ENCODE peak calls at places on chromosomes 12 and 14, in five cellular contexts. One of them, this sample, is unnamed.

GRCh38 chr12:25256826-25257225 is 6.1 kb upstream of the KRAS start:
- ATAC-seq in GM12878: no peak
- ATAC-seq in upper lobe of left lung: peak
- ATAC-seq in HepG2: no peak
- ATAC-seq in K562: no peak
- ATAC-seq in this sample: no peak

GRCh38 chr12:13404631-13405473 is 208.3 kb downstream of the EMP1 start:
- ATAC-seq in HepG2: peak
- ATAC-seq in GM12878: no peak
- ATAC-seq in K562: no peak
- ATAC-seq in upper lobe of left lung: no peak
- ATAC-seq in this sample: no peak

GRCh38 chr12:68119250-68119649 is 40.3 kb downstream of the IFNG start:
- ATAC-seq in GM12878: peak
- ATAC-seq in upper lobe of left lung: no peak
- ATAC-seq in K562: no peak
- ATAC-seq in HepG2: no peak
- ATAC-seq in this sample: no peak

GRCh38 chr12:68972570-68972969 is 39.6 kb upstream of the CPM start:
- ATAC-seq in upper lobe of left lung: no peak
- ATAC-seq in GM12878: no peak
- ATAC-seq in K562: no peak
- ATAC-seq in HepG2: peak
- ATAC-seq in this sample: no peak

GRCh38 chr12:116381744-116382455 is 104.4 kb upstream of the MED13L start:
- ATAC-seq in K562: no peak
- ATAC-seq in upper lobe of left lung: no peak
- ATAC-seq in HepG2: no peak
- ATAC-seq in GM12878: no peak
- ATAC-seq in this sample: no peak

GRCh38 chr12:50212071-50212467 is 44.9 kb upstream of the CERS5 start:
- ATAC-seq in HepG2: no peak
- ATAC-seq in upper lobe of left lung: no peak
- ATAC-seq in K562: no peak
- ATAC-seq in GM12878: no peak
- ATAC-seq in this sample: no peak

GRCh38 chr12:49796606-49797451 is 31.4 kb downstream of the NCKAP5L start:
- ATAC-seq in HepG2: no peak
- ATAC-seq in GM12878: no peak
- ATAC-seq in K562: no peak
- ATAC-seq in upper lobe of left lung: no peak
- ATAC-seq in this sample: no peak

GRCh38 chr12:94925206-94925605 is 78.3 kb downstream of the NDUFA12 start:
- ATAC-seq in K562: no peak
- ATAC-seq in GM12878: no peak
- ATAC-seq in upper lobe of left lung: no peak
- ATAC-seq in HepG2: no peak
- ATAC-seq in this sample: no peak

GRCh38 chr14:68011629-68012028 is 192.1 kb downstream of the RAD51B start:
- ATAC-seq in GM12878: no peak
- ATAC-seq in HepG2: no peak
- ATAC-seq in upper lobe of left lung: no peak
- ATAC-seq in K562: no peak
- ATAC-seq in this sample: no peak
- TF ChIP-seq EP300 in GM12878: no peak
- TF ChIP-seq EP300 in HepG2: no peak
- TF ChIP-seq EP300 in upper lobe of left lung: no peak
- TF ChIP-seq EP300 in K562: no peak
- TF ChIP-seq EP300 in this sample: no peak

GRCh38 chr14:103703433-103704385 is 11.5 kb downstream of the XRCC3 start:
- ATAC-seq in K562: no peak
- ATAC-seq in GM12878: no peak
- ATAC-seq in upper lobe of left lung: no peak
- ATAC-seq in HepG2: no peak
- ATAC-seq in this sample: no peak
- TF ChIP-seq POLR2AphosphoS5 in K562: no peak
- TF ChIP-seq POLR2AphosphoS5 in GM12878: no peak
- TF ChIP-seq POLR2AphosphoS5 in upper lobe of left lung: no peak
- TF ChIP-seq POLR2AphosphoS5 in HepG2: peak
- TF ChIP-seq POLR2AphosphoS5 in this sample: no peak

GRCh38 chr12:11689591-11690158 is 40.2 kb downstream of the ETV6 start:
- ATAC-seq in HepG2: no peak
- ATAC-seq in upper lobe of left lung: no peak
- ATAC-seq in K562: no peak
- ATAC-seq in GM12878: no peak
- ATAC-seq in this sample: no peak

GRCh38 chr12:11686135-11686534 is 36.7 kb downstream of the ETV6 start:
- ATAC-seq in GM12878: no peak
- ATAC-seq in upper lobe of left lung: no peak
- ATAC-seq in K562: no peak
- ATAC-seq in HepG2: no peak
- ATAC-seq in this sample: no peak

GRCh38 chr12:11687538-11687937 is 38.1 kb downstream of the ETV6 start:
- ATAC-seq in upper lobe of left lung: no peak
- ATAC-seq in HepG2: peak
- ATAC-seq in GM12878: no peak
- ATAC-seq in K562: no peak
- ATAC-seq in this sample: no peak

GRCh38 chr12:11688831-11689230 is 39.4 kb downstream of the ETV6 start:
- ATAC-seq in upper lobe of left lung: no peak
- ATAC-seq in GM12878: no peak
- ATAC-seq in K562: no peak
- ATAC-seq in HepG2: no peak
- ATAC-seq in this sample: no peak

DNA sequence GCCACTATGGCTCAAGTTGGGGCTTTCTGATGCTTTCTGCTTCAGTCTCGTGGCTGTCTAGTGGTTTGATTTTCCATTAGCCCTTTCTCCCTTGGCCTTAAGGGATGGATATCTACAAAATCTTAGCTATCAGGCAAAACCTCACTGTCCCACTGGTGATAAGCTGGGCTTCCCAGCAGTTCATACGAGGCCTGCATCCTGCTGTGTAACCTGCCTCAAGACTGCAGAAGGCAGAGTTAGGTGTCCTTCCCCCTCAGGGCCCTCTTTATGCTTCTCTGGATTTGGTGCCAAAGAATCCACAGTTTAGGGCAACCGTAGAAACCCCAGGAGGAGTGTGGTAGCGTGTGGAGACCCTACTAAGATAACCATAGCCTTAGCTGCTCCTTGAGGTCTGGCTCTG is 38.9 kb downstream of the ETV6 start:
- ATAC-seq in GM12878: no peak
- ATAC-seq in upper lobe of left lung: no peak
- ATAC-seq in HepG2: no peak
- ATAC-seq in K562: no peak
- ATAC-seq in this sample: no peak
- H3K27ac ChIP-seq in GM12878: no peak
- H3K27ac ChIP-seq in upper lobe of left lung: no peak
- H3K27ac ChIP-seq in HepG2: no peak
- H3K27ac ChIP-seq in K562: no peak
- H3K27ac ChIP-seq in this sample: no peak

DNA sequence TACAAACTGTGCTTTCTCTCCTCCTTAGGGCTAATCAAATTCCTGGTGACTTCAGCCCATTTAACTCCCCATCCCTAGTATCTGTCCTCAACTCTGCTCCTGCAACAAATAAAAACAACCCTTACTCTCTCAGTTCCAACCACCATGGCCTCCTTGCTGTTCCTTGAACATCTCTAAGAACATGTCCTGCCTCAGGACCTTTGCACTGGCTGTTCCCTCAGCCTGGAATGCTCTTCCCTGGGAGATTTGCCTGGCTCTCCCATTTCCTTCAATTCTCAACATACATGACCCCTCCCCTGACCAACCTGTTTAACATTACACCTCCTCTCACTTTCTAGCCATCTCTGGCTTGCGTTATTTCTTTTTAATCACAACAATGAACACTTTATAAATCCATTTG is 170.5 kb downstream of the PTPN11 start:
- ATAC-seq in GM12878: no peak
- ATAC-seq in K562: no peak
- ATAC-seq in HepG2: no peak
- ATAC-seq in upper lobe of left lung: no peak
- ATAC-seq in this sample: no peak
- TF ChIP-seq EP300 in GM12878: no peak
- TF ChIP-seq EP300 in K562: no peak
- TF ChIP-seq EP300 in HepG2: no peak
- TF ChIP-seq EP300 in upper lobe of left lung: no peak
- TF ChIP-seq EP300 in this sample: no peak

GRCh38 chr12:96892104-96892503 is 15.0 kb upstream of the NEDD1 start:
- ATAC-seq in upper lobe of left lung: no peak
- ATAC-seq in GM12878: no peak
- ATAC-seq in HepG2: no peak
- ATAC-seq in K562: no peak
- ATAC-seq in this sample: no peak

GRCh38 chr12:96890331-96890730 is 16.7 kb upstream of the NEDD1 start:
- ATAC-seq in GM12878: no peak
- ATAC-seq in HepG2: no peak
- ATAC-seq in K562: no peak
- ATAC-seq in upper lobe of left lung: no peak
- ATAC-seq in this sample: no peak

GRCh38 chr12:96883571-96883970 is 23.5 kb upstream of the NEDD1 start:
- ATAC-seq in GM12878: no peak
- ATAC-seq in K562: no peak
- ATAC-seq in HepG2: no peak
- ATAC-seq in upper lobe of left lung: no peak
- ATAC-seq in this sample: no peak

GRCh38 chr12:96886998-96887677 is 19.9 kb upstream of the NEDD1 start:
- ATAC-seq in upper lobe of left lung: no peak
- ATAC-seq in GM12878: peak
- ATAC-seq in K562: peak
- ATAC-seq in HepG2: no peak
- ATAC-seq in this sample: no peak

GRCh38 chr12:96889273-96889933 is 17.7 kb upstream of the NEDD1 start:
- ATAC-seq in upper lobe of left lung: no peak
- ATAC-seq in K562: no peak
- ATAC-seq in GM12878: no peak
- ATAC-seq in HepG2: no peak
- ATAC-seq in this sample: no peak
- TF ChIP-seq POLR2AphosphoS5 in upper lobe of left lung: no peak
- TF ChIP-seq POLR2AphosphoS5 in K562: no peak
- TF ChIP-seq POLR2AphosphoS5 in GM12878: no peak
- TF ChIP-seq POLR2AphosphoS5 in HepG2: no peak
- TF ChIP-seq POLR2AphosphoS5 in this sample: no peak

DNA sequence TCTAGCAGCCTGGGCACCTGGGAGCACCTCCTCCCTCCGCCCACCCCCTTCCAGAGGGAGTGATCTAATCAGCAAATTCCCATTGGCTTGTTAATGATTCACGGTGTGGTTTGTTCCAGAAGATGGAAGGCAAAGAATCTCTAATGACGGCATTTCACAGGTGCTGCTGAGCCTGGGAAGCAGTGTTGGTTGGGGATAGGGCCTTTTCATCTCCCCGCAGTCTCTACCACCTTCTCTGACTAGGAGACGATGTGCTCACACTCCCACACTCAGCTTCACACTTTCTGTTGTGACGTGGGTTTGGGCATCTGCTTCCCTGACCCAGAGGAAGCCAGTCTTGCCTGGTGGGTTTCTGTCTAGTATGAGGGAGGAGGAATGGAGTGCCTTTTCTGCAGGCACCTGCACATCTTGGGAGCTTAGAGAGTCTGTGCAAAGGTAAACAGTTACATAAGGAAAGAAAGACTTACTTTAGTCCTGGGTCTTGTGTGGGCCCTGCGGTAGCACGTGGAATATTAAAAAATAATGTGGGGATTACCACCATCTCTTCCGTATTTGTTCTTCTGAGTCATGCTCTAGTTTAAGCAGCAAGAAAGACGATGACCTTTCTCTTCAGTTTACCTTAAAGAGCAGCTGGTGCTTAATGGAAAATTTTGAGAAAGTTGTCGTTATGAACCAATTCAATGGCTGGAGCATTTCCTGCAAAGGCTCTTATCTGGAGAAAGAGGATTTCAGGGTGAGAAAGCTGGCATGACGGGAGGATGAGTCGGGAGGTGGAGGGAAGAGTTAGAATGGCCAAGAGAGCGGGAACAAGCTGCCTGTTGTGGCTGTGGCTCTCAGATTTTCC is 70.6 kb upstream of the ARHGAP5 start:
- ATAC-seq in K562: no peak
- ATAC-seq in HepG2: peak
- ATAC-seq in upper lobe of left lung: no peak
- ATAC-seq in GM12878: no peak
- ATAC-seq in this sample: no peak
- H3K27ac ChIP-seq in K562: no peak
- H3K27ac ChIP-seq in HepG2: no peak
- H3K27ac ChIP-seq in upper lobe of left lung: no peak
- H3K27ac ChIP-seq in GM12878: no peak
- H3K27ac ChIP-seq in this sample: no peak

GRCh38 chr14:105198588-105198987 is 17.5 kb upstream of the NUDT14 start:
- ATAC-seq in upper lobe of left lung: no peak
- ATAC-seq in K562: no peak
- ATAC-seq in GM12878: no peak
- ATAC-seq in HepG2: peak
- ATAC-seq in this sample: no peak

GRCh38 chr14:105200641-105201040 is 19.5 kb upstream of the NUDT14 start:
- ATAC-seq in upper lobe of left lung: no peak
- ATAC-seq in GM12878: no peak
- ATAC-seq in K562: no peak
- ATAC-seq in HepG2: no peak
- ATAC-seq in this sample: no peak

GRCh38 chr14:105200074-105200473 is 19.0 kb upstream of the NUDT14 start:
- ATAC-seq in GM12878: no peak
- ATAC-seq in upper lobe of left lung: no peak
- ATAC-seq in K562: peak
- ATAC-seq in HepG2: no peak
- ATAC-seq in this sample: no peak

GRCh38 chr14:105197274-105197673 is 16.2 kb upstream of the NUDT14 start:
- ATAC-seq in HepG2: no peak
- ATAC-seq in GM12878: peak
- ATAC-seq in K562: peak
- ATAC-seq in upper lobe of left lung: no peak
- ATAC-seq in this sample: peak

DNA sequence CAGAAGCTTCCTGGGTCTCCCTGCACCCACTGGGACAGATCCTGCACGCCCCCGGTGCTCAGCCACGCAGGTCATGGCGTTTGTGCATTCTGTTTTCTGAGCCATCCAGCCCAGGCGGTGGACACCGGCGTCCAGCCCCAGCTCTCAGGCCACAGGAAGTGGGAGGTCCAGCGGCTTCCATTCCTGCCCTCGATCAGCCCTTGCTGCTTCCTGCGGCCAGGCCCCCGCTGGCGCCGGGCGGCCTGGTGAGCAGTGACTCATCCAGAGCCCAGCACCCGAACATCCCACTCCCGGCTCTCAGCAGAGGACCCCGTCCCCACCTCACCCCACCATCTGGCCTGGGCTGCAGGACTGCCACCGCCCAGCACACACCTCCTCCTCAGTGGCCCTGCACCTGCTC is 18.0 kb upstream of the NUDT14 start:
- ATAC-seq in K562: peak
- ATAC-seq in GM12878: no peak
- ATAC-seq in HepG2: peak
- ATAC-seq in upper lobe of left lung: no peak
- ATAC-seq in this sample: no peak
- TF ChIP-seq EP300 in K562: no peak
- TF ChIP-seq EP300 in GM12878: no peak
- TF ChIP-seq EP300 in HepG2: no peak
- TF ChIP-seq EP300 in upper lobe of left lung: no peak
- TF ChIP-seq EP300 in this sample: no peak

This sample was measured in gastroesophageal sphincter.